ENCODE peak calls at places on chromosomes 7 and 10, in four cellular contexts. V is lower lobe of right lung; U is CD4-positive, alpha-beta T cell; E is GM13977. P is an unnamed sample.
A peak's percentile ranks its signal among the peaks of the same experiment; 100 is the strongest.

GRCh38 chr10:49300140-49300974 is 1.4 kb downstream of the C10orf71 start:
- DNase-seq in E (no peak), V (no peak), U (no peak), P (no peak)

GRCh38 chr7:157474685-157475084 is 137.9 kb downstream of the DNAJB6 start:
- DNase-seq in E (no peak), U (no peak), V (peak; percentile 47), P (no peak)

GRCh38 chr7:54788664-54789063 is 29.7 kb upstream of the SEC61G start:
- DNase-seq in U (no peak), E (peak; percentile 70), V (no peak), P (no peak)

GRCh38 chr10:76388321-76388720 is 956.9 kb downstream of the LRMDA start:
- DNase-seq in E (no peak), U (no peak), V (no peak), P (no peak)

GRCh38 chr7:104848386-104848990 is 165.5 kb upstream of the KMT2E start:
- DNase-seq in U (peak; percentile 40), E (peak; percentile 33), V (no peak), P (no peak)

GRCh38 chr10:92124524-92125168 is 166.2 kb downstream of the CPEB3 start:
- DNase-seq in U (no peak), E (no peak), V (no peak), P (no peak)

GRCh38 chr7:132461043-132461592 is 115.2 kb downstream of the PLXNA4 start:
- DNase-seq in E (no peak), V (no peak), U (no peak), P (no peak)

GRCh38 chr10:43403911-43404674 is 4.9 kb downstream of the HNRNPF start:
- DNase-seq in V (no peak), E (no peak), U (no peak), P (no peak)

GRCh38 chr10:110676016-110676415 is 31.9 kb downstream of the RBM20 start:
- DNase-seq in V (no peak), U (no peak), E (no peak), P (no peak)

GRCh38 chr10:43685744-43686143 is 37.1 kb upstream of the ZNF32 start:
- DNase-seq in V (no peak), E (no peak), U (no peak), P (no peak)

GRCh38 chr7:111137296-111138195 is 46.6 kb downstream of the LRRN3 start:
- DNase-seq in U (no peak), V (peak; percentile 30), E (no peak), P (no peak)

GRCh38 chr10:30047430-30047829 is 12.0 kb downstream of the JCAD start:
- DNase-seq in V (no peak), E (no peak), U (no peak), P (no peak)

GRCh38 chr10:48406204-48406603 is 99.7 kb downstream of the MAPK8 start:
- DNase-seq in V (no peak), U (no peak), E (no peak), P (no peak)

GRCh38 chr10:129945941-129946760 is 17.9 kb downstream of the EBF3 start:
- DNase-seq in V (no peak), E (no peak), U (no peak), P (no peak)

GRCh38 chr10:103431902-103432301 is 20.3 kb downstream of the CALHM2 start:
- DNase-seq in V (no peak), U (no peak), E (no peak), P (no peak)

GRCh38 chr10:63166742-63167258 is 33.7 kb downstream of the NRBF2 start:
- DNase-seq in V (no peak), E (no peak), U (no peak), P (no peak)

GRCh38 chr10:69010151-69010640 is 21.6 kb downstream of the KIFBP start:
- DNase-seq in V (no peak), E (no peak), U (no peak), P (no peak)

GRCh38 chr7:158043461-158044155 is 544.0 kb downstream of the PTPRN2 start:
- DNase-seq in V (no peak), U (no peak), E (no peak), P (no peak)

GRCh38 chr10:47458466-47459154 is 25.3 kb downstream of the ANXA8 start:
- DNase-seq in V (no peak), U (no peak), E (no peak), P (no peak)

GRCh38 chr10:101838416-101838970 is 5.1 kb downstream of the KCNIP2 start:
- DNase-seq in U (no peak), V (peak; percentile 16), E (no peak), P (no peak)

GRCh38 chr10:111973306-111973705 is 210.3 kb downstream of the GPAM start:
- DNase-seq in U (no peak), E (no peak), V (no peak), P (no peak)

GRCh38 chr7:6291531-6291930 is 19.1 kb upstream of the CYTH3 start:
- DNase-seq in U (no peak), E (no peak), V (no peak), P (no peak)

GRCh38 chr7:33503014-33503413 is 373.6 kb downstream of the BBS9 start:
- DNase-seq in E (no peak), V (no peak), U (no peak), P (no peak)

GRCh38 chr10:22042557-22043326 is 39.2 kb upstream of the DNAJC1 start:
- DNase-seq in E (no peak), U (no peak), V (no peak), P (no peak)

GRCh38 chr7:84196007-84196551 is 1.5 kb upstream of the SEMA3A start:
- DNase-seq in U (no peak), V (no peak), E (no peak), P (no peak)

GRCh38 chr10:132110091-132110490 is 44.3 kb downstream of the JAKMIP3 start:
- DNase-seq in U (no peak), V (peak; percentile 39), E (no peak), P (no peak)

GRCh38 chr7:33686001-33686591 is 219.2 kb upstream of the BMPER start:
- DNase-seq in E (no peak), U (no peak), V (peak; percentile 53), P (no peak)

GRCh38 chr7:16465469-16466086 is at the start of gene SOSTDC1:
- DNase-seq in U (no peak), V (no peak), E (no peak), P (no peak)

GRCh38 chr7:155603190-155603857 is 41.1 kb upstream of the RBM33 start:
- DNase-seq in U (no peak), E (no peak), V (no peak), P (no peak)

GRCh38 chr7:101085000-101085948 is at the start of gene TRIM56:
- DNase-seq in E (peak; percentile 95), U (peak; percentile 57), V (peak; percentile 93), P (peak; percentile 83)

GRCh38 chr7:7159063-7159645 is 23.2 kb upstream of the C1GALT1 start:
- DNase-seq in U (no peak), V (no peak), E (no peak), P (no peak)

GRCh38 chr10:121437596-121437995 is 160.6 kb downstream of the FGFR2 start:
- DNase-seq in U (no peak), E (no peak), V (peak; percentile 62), P (no peak)

GRCh38 chr7:29135851-29136250 is 10.5 kb downstream of the CPVL start:
- DNase-seq in V (no peak), U (no peak), E (no peak), P (no peak)

GRCh38 chr7:150974468-150975391 is 3.4 kb downstream of the KCNH2 start:
- DNase-seq in U (peak; percentile 80), E (peak; percentile 86), V (no peak), P (no peak)

DNA sequence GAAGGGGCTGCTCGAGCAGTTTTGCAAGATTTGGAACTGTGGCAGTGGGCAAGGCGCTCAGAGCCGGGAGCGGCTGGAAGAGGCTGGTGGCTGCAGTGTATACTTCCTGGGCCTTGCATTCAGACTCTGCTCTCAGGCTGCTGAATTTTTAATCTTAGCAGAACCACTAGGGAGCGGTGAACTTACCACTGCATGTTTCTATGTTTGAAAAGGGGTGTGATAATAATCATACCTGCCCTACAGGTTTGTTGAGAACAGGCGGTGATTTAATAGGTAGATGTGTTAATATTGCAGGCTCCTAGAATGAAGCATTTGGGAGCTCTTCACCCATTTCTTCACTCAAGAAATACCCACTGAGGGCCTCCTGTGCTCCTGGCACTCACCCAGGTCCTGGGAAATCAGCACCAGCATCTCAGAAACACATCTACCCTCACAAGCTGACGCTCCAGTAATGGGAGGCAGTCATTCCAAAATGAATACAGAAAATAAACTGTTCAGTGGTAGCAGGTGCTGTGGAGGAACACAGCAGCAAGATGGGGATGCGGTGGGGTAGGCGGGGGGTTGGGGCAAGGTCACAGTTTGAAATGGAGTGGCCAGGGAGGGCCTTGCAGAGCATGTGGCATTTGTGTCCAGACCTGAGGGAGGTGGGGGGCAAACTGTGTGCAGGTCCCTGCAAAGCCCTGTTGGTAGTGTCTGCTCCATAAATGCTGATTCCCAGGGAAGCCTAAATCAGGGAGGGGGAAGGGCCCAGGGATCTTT is 41.0 kb downstream of the VWA2 start:
- DNase-seq in E (no peak), V (no peak), U (no peak), P (no peak)
- TF ChIP-seq CTCF in E (no peak), V (no peak), U (no peak), P (no peak)

DNA sequence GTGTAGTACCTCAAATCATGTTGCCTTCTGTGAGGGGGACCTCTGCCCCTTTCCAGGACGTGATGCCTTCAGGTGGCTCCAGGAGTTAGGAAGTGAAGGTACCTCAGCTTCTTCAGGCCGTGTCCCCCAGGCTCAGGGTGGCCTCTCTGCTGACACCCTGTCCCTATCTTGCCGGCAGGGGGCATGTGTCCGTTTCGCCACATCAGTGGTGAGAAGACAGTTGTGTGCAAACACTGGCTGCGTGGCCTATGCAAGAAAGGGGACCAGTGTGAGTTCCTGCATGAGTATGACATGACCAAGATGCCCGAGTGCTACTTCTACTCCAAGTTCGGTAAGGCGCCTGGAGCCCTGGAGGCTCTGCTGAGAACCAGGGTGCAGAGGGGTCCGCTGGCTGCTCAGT is 9.2 kb downstream of the CPSF4 start:
- DNase-seq in V (no peak), U (no peak), E (no peak), P (no peak)
- TF ChIP-seq CTCF in V (no peak), U (no peak), E (no peak), P (no peak)

GRCh38 chr7:42238709-42239395 is 1.8 kb upstream of the GLI3 start:
- DNase-seq in U (no peak), V (no peak), E (no peak), P (no peak)
- TF ChIP-seq CTCF in U (no peak), V (no peak), E (no peak), P (no peak)

DNA sequence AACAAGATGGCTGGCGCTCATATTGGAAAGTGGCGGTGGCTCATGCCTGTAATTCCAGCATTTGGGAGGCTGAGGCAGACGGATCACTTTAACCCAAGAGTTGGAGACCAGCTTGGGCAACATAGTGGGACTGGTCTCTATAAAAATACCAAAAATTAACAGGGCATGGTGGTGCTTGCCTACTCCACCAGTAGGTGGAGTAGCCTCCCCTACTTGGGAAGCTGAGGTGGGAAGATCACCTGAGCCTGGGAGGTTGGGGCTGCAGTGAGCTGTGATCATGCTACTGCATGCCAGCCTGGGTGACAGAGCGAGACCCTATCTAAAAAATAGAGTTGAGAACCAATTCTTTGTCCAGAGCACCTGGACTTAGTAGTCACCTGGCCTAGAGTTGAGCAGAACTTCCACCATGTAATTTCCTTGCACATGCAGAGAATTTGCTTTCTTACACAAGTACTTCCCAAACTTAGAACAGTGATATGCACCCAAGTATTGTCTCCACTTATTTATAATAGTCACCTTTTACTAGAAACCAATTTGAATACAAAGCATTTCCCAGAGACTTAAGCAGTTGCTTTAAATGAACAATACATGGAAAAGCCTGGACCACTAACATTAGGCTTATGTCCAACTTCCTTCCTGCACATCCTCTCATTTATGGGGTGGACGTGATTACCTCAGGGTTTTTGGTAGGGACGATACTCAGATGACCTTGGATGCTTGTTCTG is 15.9 kb downstream of the LAMB4 start:
- DNase-seq in U (no peak), E (no peak), V (no peak), P (no peak)
- TF ChIP-seq CTCF in U (peak; percentile 41), E (peak; percentile 93), V (peak; percentile 36), P (no peak)

P was measured in CD14-positive monocyte.